ENCODE peak calls at places on chromosomes 7 and 10, in five cellular contexts. M is SK-N-SH, Z is GM12892, G is H1, C is K562. N is an unnamed sample.

GRCh38 chr7:466465-467191 is 53.0 kb downstream of the PDGFA start:
- DNase-seq in C (no peak), G (no peak), Z (no peak), M (no peak), N (no peak)

GRCh38 chr7:30472081-30472770 is 6.4 kb downstream of the NOD1 start:
- DNase-seq in G (peak), M (no peak), Z (no peak), C (no peak), N (no peak)

GRCh38 chr10:29736325-29737208 is 101.8 kb upstream of the SVIL start:
- DNase-seq in M (peak), G (peak), Z (peak), C (no peak), N (peak)

GRCh38 chr7:42440951-42441350 is 203.9 kb upstream of the GLI3 start:
- DNase-seq in G (no peak), M (no peak), Z (no peak), C (no peak), N (no peak)

GRCh38 chr10:22515009-22515408 is 169.7 kb downstream of the SPAG6 start:
- DNase-seq in M (no peak), C (no peak), G (no peak), Z (no peak), N (no peak)

GRCh38 chr7:106094780-106095179 is 17.3 kb downstream of the SYPL1 start:
- DNase-seq in M (no peak), C (no peak), G (no peak), Z (no peak), N (no peak)

GRCh38 chr7:106285801-106286492 is 1.2 kb upstream of the NAMPT start:
- DNase-seq in M (no peak), C (no peak), G (no peak), Z (no peak), N (peak)

GRCh38 chr10:132294561-132295320 is 13.0 kb downstream of the STK32C start:
- DNase-seq in Z (no peak), C (peak), G (peak), M (no peak), N (no peak)

GRCh38 chr7:127504715-127505114 is 80.7 kb downstream of the GCC1 start:
- DNase-seq in M (peak), G (peak), Z (no peak), C (peak), N (no peak)

GRCh38 chr10:9066152-9066551 is 1011.7 kb downstream of the GATA3 start:
- DNase-seq in C (no peak), Z (no peak), M (no peak), G (no peak), N (no peak)

GRCh38 chr7:148847815-148848726 is 36.0 kb downstream of the EZH2 start:
- DNase-seq in G (no peak), M (peak), C (peak), Z (no peak), N (no peak)

DNA sequence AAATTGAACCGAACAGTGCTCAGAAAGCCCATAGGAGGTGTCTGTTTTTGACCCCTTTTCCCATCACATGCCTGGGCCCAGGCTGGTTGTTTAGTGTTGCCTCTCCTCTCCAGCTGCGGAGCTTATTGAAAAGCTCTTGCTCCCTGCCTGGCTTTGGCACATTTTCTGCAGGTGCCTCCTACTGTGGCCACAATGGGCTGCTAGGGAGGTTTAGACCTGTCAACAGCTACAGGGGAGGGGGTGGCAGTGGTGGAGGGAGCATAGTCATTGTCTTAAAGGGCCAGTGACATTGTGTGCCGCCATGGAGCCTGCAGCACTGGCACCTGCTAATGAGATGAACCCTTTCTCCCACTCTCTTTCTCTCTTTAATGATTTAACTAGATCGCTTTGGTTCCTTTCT is 13.2 kb upstream of the ENO4 start:
- DNase-seq in M (no peak), C (no peak), G (peak), Z (no peak), N (no peak)
- TF ChIP-seq POLR2AphosphoS5 in M (no peak), C (no peak), G (no peak), Z (no peak), N (no peak)

GRCh38 chr7:150716368-150716767 is at the start of gene GIMAP1:
- DNase-seq in Z (no peak), M (no peak), G (no peak), C (no peak), N (no peak)
- TF ChIP-seq TAF1 in Z (no peak), M (no peak), G (no peak), C (no peak), N (no peak)

GRCh38 chr10:3467052-3467906 is 294.7 kb upstream of the PITRM1 start:
- DNase-seq in Z (no peak), M (no peak), G (no peak), C (no peak), N (no peak)
- TF ChIP-seq POLR2AphosphoS5 in Z (no peak), M (no peak), G (no peak), C (no peak), N (no peak)

GRCh38 chr7:37031571-37032257 is 307.4 kb upstream of the AOAH start:
- DNase-seq in Z (no peak), G (no peak), C (peak), M (no peak), N (no peak)
- TF ChIP-seq TAF1 in Z (no peak), G (no peak), C (no peak), M (no peak), N (no peak)